ENCODE peak calls at places on chromosomes 3 and 15, in six cellular contexts. M is HEK293T, K is HepG2, X is GM12878, D is A549, C is K562. S is an unnamed sample.

GRCh38 chr3:137163241-137163916 is 205.6 kb downstream of the IL20RB start:
- DNase-seq in M (no peak), K (no peak), X (no peak), D (no peak), C (no peak), S (no peak)

GRCh38 chr3:99686955-99687612 is 48.7 kb downstream of the COL8A1 start:
- DNase-seq in M (peak; percentile 63), K (peak; percentile 23), X (no peak), D (peak; percentile 53), C (peak; percentile 30), S (peak; percentile 74)

GRCh38 chr3:184186184-184186901 is at the start of gene ABCF3:
- DNase-seq in M (no peak), K (no peak), X (no peak), D (no peak), C (no peak), S (peak; percentile 54)

GRCh38 chr3:69791111-69791510 is 51.8 kb downstream of the MITF start:
- DNase-seq in M (no peak), K (no peak), X (no peak), D (peak; percentile 21), C (no peak), S (peak; percentile 84)

GRCh38 chr3:115885621-115886020 is 262.3 kb downstream of the GAP43 start:
- DNase-seq in M (peak; percentile 10), K (no peak), X (no peak), D (no peak), C (peak; percentile 2), S (peak; percentile 26)

GRCh38 chr3:182530316-182530715 is 263.0 kb upstream of the ATP11B start:
- DNase-seq in M (no peak), K (no peak), X (no peak), D (no peak), C (no peak), S (no peak)

GRCh38 chr3:11638669-11639402 is 4.9 kb downstream of the VGLL4 start:
- DNase-seq in M (peak; percentile 28), K (no peak), X (no peak), D (no peak), C (no peak), S (no peak)

GRCh38 chr3:52063026-52063723 is 6.8 kb upstream of the DUSP7 start:
- DNase-seq in M (no peak), K (no peak), X (no peak), D (no peak), C (no peak), S (no peak)

GRCh38 chr3:134794950-134795775 is at the start of gene EPHB1:
- DNase-seq in M (peak; percentile 91), K (peak; percentile 70), X (peak; percentile 94), D (peak; percentile 80), C (peak; percentile 69), S (peak; percentile 87)

GRCh38 chr3:127101411-127102067 is 91.4 kb upstream of the PRR23E start:
- DNase-seq in M (no peak), K (no peak), X (no peak), D (no peak), C (no peak), S (no peak)

GRCh38 chr3:10467904-10468610 is 37.3 kb downstream of the ATP2B2 start:
- DNase-seq in M (no peak), K (no peak), X (no peak), D (no peak), C (no peak), S (no peak)

GRCh38 chr15:85950101-85950500 is 129.6 kb upstream of the AGBL1 start:
- DNase-seq in M (no peak), K (no peak), X (peak; percentile 38), D (no peak), C (no peak), S (no peak)

GRCh38 chr3:30493912-30494311 is 112.5 kb upstream of the TGFBR2 start:
- DNase-seq in M (no peak), K (no peak), X (no peak), D (no peak), C (no peak), S (peak; percentile 77)

GRCh38 chr15:41967506-41968206 is 4.7 kb downstream of the EHD4 start:
- DNase-seq in M (no peak), K (no peak), X (peak; percentile 45), D (no peak), C (no peak), S (peak; percentile 36)

GRCh38 chr3:8837172-8837571 is 67.8 kb upstream of the OXTR start:
- DNase-seq in M (no peak), K (no peak), X (no peak), D (no peak), C (no peak), S (peak; percentile 91)

GRCh38 chr15:75661041-75661778 is 13.5 kb downstream of the SNX33 start:
- DNase-seq in M (no peak), K (peak; percentile 45), X (no peak), D (peak; percentile 83), C (no peak), S (peak; percentile 91)

GRCh38 chr15:62066663-62067447 is at the start of gene C2CD4A:
- DNase-seq in M (peak; percentile 28), K (peak; percentile 88), X (no peak), D (peak; percentile 72), C (no peak), S (peak; percentile 42)

GRCh38 chr3:11954312-11954934 is 49.8 kb upstream of the SYN2 start:
- DNase-seq in M (no peak), K (no peak), X (no peak), D (no peak), C (peak; percentile 53), S (no peak)

GRCh38 chr3:195010551-195011100 is 260.3 kb downstream of the XXYLT1 start:
- DNase-seq in M (no peak), K (no peak), X (no peak), D (no peak), C (no peak), S (no peak)

GRCh38 chr3:40800343-40800742 is 275.6 kb downstream of the ZNF621 start:
- DNase-seq in M (no peak), K (peak; percentile 57), X (no peak), D (peak; percentile 43), C (no peak), S (peak; percentile 15)

GRCh38 chr15:72781621-72782020 is 1.9 kb downstream of the ADPGK start:
- DNase-seq in M (no peak), K (no peak), X (no peak), D (no peak), C (no peak), S (no peak)

GRCh38 chr15:88606437-88606794 is 14.7 kb upstream of the AEN start:
- DNase-seq in M (no peak), K (no peak), X (no peak), D (no peak), C (no peak), S (no peak)

GRCh38 chr3:107775958-107776357 is 253.2 kb downstream of the BBX start:
- DNase-seq in M (no peak), K (no peak), X (no peak), D (no peak), C (no peak), S (no peak)

GRCh38 chr3:181966387-181966786 is 254.7 kb downstream of the SOX2 start:
- DNase-seq in M (no peak), K (no peak), X (no peak), D (no peak), C (no peak), S (no peak)

GRCh38 chr3:128340198-128340903 is 126.3 kb downstream of the DNAJB8 start:
- DNase-seq in M (no peak), K (no peak), X (no peak), D (no peak), C (no peak), S (no peak)

GRCh38 chr3:49132073-49132436 is 795 bp downstream of the LAMB2 start:
- DNase-seq in M (no peak), K (no peak), X (no peak), D (no peak), C (no peak), S (no peak)

GRCh38 chr3:49132437-49133225 is at the start of gene LAMB2:
- DNase-seq in M (peak; percentile 76), K (peak; percentile 79), X (no peak), D (peak; percentile 67), C (peak; percentile 71), S (peak; percentile 74)

GRCh38 chr3:49133226-49133951 is 539 bp upstream of the LAMB2 start:
- DNase-seq in M (peak; percentile 86), K (peak; percentile 80), X (no peak), D (peak; percentile 81), C (peak; percentile 83), S (peak; percentile 85)

GRCh38 chr3:49134471-49135265 is 1.8 kb upstream of the LAMB2 start:
- DNase-seq in M (no peak), K (peak; percentile 53), X (no peak), D (peak; percentile 31), C (peak; percentile 24), S (no peak)

GRCh38 chr3:49135499-49135898 is 2.6 kb upstream of the LAMB2 start:
- DNase-seq in M (no peak), K (no peak), X (no peak), D (no peak), C (no peak), S (no peak)
- TF ChIP-seq BHLHE40 in M (no peak), K (no peak), X (no peak), D (no peak), C (no peak), S (no peak)

DNA sequence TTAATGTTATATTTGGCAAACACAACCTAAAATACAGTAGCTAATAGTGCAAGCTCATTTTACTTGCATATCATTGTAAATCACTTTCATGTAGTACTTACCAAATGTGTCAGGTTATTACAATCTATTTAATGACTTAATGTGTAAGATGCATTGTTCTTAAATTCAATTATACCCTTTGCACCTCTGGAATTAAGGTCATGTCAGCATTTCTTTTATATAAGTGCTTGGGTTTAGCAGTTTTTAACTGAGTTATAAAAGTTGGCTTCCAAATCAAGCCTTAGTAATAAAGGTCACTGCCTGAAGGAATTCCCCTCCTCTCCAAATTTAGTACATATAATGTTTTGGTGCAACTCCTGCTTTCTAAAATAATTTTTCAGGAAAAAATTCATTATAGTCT is 44.4 kb upstream of the ZNF770 start:
- DNase-seq in M (no peak), K (no peak), X (no peak), D (no peak), C (no peak), S (no peak)
- TF ChIP-seq BHLHE40 in M (no peak), K (no peak), X (no peak), D (no peak), C (no peak), S (no peak)

GRCh38 chr3:171269557-171269956 is 190.6 kb downstream of the TNIK start:
- DNase-seq in M (no peak), K (no peak), X (no peak), D (no peak), C (no peak), S (no peak)
- TF ChIP-seq BHLHE40 in M (no peak), K (no peak), X (no peak), D (no peak), C (no peak), S (no peak)

GRCh38 chr3:34176723-34177122 is 378.3 kb downstream of the PDCD6IP start:
- DNase-seq in M (no peak), K (no peak), X (no peak), D (no peak), C (no peak), S (no peak)

GRCh38 chr3:34174740-34175139 is 376.3 kb downstream of the PDCD6IP start:
- DNase-seq in M (no peak), K (no peak), X (no peak), D (no peak), C (no peak), S (no peak)

GRCh38 chr3:34180532-34180931 is 382.1 kb downstream of the PDCD6IP start:
- DNase-seq in M (no peak), K (no peak), X (no peak), D (no peak), C (no peak), S (no peak)

GRCh38 chr3:34178415-34178814 is 380.0 kb downstream of the PDCD6IP start:
- DNase-seq in M (no peak), K (no peak), X (no peak), D (no peak), C (no peak), S (peak; percentile 11)

GRCh38 chr3:34175636-34176186 is 377.3 kb downstream of the PDCD6IP start:
- DNase-seq in M (no peak), K (no peak), X (no peak), D (no peak), C (no peak), S (no peak)
- TF ChIP-seq BHLHE40 in M (no peak), K (no peak), X (no peak), D (no peak), C (no peak), S (no peak)